ENCODE peak calls at places on chromosomes 12 and 14, in ten cellular contexts. M is thoracic aorta; B is heart right ventricle; U is H7; V is GM23338; C is IMR-90; R is CD8-positive, alpha-beta T cell; I is gastrocnemius medialis; D is Caco-2; P is heart left ventricle. S is an unnamed sample.

GRCh38 chr12:50196537-50196936 is 29.4 kb upstream of the CERS5 start:
- DNase-seq in P (no peak), U (no peak), I (no peak), D (no peak), R (no peak), M (no peak), B (no peak), V (no peak), C (no peak), S (no peak)

GRCh38 chr12:132711169-132711843 is 664 bp downstream of the PGAM5 start:
- DNase-seq in P (peak; percentile 63), B (no peak), M (no peak), V (peak; percentile 66), C (peak; percentile 23), D (peak; percentile 50), R (no peak), U (peak; percentile 89), I (no peak), S (peak; percentile 67)

GRCh38 chr12:109462868-109463692 is 14.0 kb downstream of the KCTD10 start:
- DNase-seq in M (peak; percentile 74), D (no peak), V (peak; percentile 66), P (peak; percentile 80), B (peak; percentile 71), U (peak; percentile 48), C (peak; percentile 98), R (no peak), I (peak; percentile 76), S (peak; percentile 96)

GRCh38 chr14:57833304-57833703 is 32.6 kb downstream of the SLC35F4 start:
- DNase-seq in U (no peak), R (no peak), V (no peak), B (no peak), P (no peak), M (peak; percentile 46), I (peak; percentile 52), C (peak; percentile 88), D (no peak), S (peak; percentile 97)

GRCh38 chr12:120100630-120101029 is 15.9 kb downstream of the RAB35 start:
- DNase-seq in U (peak; percentile 41), C (peak; percentile 58), P (peak; percentile 86), B (peak; percentile 78), V (no peak), R (no peak), I (peak; percentile 92), D (no peak), M (peak; percentile 64), S (peak; percentile 73)

GRCh38 chr12:82972624-82973023 is 285.9 kb downstream of the TMTC2 start:
- DNase-seq in D (no peak), P (no peak), C (no peak), V (no peak), R (no peak), U (no peak), M (no peak), I (no peak), B (no peak), S (no peak)

GRCh38 chr14:101062065-101062450 is 158.5 kb upstream of the RTL1 start:
- DNase-seq in P (peak; percentile 10), D (no peak), I (no peak), B (no peak), R (no peak), C (no peak), V (no peak), U (no peak), M (no peak), S (no peak)

GRCh38 chr12:59403259-59403932 is 192.4 kb upstream of the SLC16A7 start:
- DNase-seq in M (no peak), I (peak; percentile 12), B (no peak), U (peak; percentile 15), V (peak; percentile 81), P (no peak), D (peak; percentile 58), R (peak; percentile 1), C (peak; percentile 75), S (peak; percentile 77)

GRCh38 chr14:56650977-56651376 is 71.4 kb downstream of the TMEM260 start:
- DNase-seq in M (no peak), I (no peak), R (no peak), U (no peak), B (no peak), V (no peak), D (no peak), C (no peak), P (no peak), S (no peak)

GRCh38 chr12:2335517-2335916 is 282.7 kb downstream of the CACNA1C start:
- DNase-seq in I (no peak), R (no peak), B (no peak), V (no peak), M (no peak), P (no peak), D (no peak), U (no peak), C (peak; percentile 37), S (peak; percentile 28)

GRCh38 chr12:2338381-2338780 is 285.6 kb downstream of the CACNA1C start:
- DNase-seq in V (no peak), M (no peak), C (no peak), R (no peak), P (no peak), B (no peak), U (no peak), D (no peak), I (no peak), S (no peak)

GRCh38 chr12:2336409-2336829 is 283.6 kb downstream of the CACNA1C start:
- DNase-seq in B (no peak), P (no peak), I (peak; percentile 83), R (no peak), M (peak; percentile 51), C (peak; percentile 97), V (no peak), U (no peak), D (no peak), S (peak; percentile 96)

GRCh38 chr12:2339022-2339431 is 286.2 kb downstream of the CACNA1C start:
- DNase-seq in U (no peak), B (no peak), M (no peak), D (no peak), I (no peak), V (no peak), C (peak; percentile 96), P (no peak), R (no peak), S (peak; percentile 91)

DNA sequence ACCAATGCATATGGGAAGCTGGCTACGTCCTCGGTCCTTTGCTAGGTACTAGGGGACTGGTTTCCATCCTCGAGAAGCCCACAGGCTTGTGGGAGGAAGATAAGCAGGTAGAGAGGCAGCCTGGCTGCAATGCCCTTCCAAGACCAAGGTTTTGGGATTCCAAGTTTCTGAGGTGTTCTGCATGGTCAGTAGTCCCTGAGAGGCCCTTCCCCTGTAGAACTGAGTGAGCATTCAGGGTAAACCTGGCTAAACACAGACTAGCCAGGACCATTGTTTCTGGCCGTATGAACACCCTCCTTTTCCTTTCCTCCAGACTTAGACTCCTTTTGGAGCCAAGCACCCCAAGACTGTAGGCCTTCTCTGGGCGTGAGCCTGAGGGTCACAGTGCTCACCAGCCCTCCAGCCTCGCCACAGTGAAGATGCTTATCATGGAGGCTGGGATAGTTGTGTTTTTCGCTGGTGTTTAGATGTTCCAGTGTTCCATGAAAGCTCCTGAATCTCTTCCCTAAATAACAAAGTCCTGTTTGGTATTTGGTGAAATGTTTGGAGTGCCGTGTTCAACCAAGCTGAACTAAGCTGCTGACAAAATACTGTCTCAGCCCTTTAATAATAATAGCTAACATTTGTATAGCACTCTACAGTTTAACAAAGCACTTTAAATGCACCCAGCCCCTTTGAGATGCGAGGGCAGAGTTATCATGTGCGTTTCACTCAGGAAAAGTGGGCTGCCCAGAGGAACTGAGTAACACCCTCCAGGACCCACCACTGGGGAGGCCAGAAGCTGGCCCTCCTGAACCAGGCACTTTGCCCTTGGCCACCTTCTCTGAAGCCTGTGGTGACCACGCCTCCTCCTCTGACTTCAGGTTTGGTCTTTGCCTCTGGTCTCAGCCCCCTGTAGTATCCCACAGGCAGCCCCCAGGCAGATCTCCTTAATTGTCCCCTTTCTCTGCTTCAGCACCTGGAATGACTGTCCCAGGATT is 284.5 kb downstream of the CACNA1C start:
- DNase-seq in C (no peak), D (no peak), V (no peak), P (no peak), I (no peak), R (no peak), M (no peak), B (no peak), U (no peak), S (no peak)
- H3K4me3 ChIP-seq in C (no peak overlapping the region), D (no peak overlapping the region), V (no peak overlapping the region), P (no peak overlapping the region), I (no peak overlapping the region), R (no peak overlapping the region), M (no peak overlapping the region), B (no peak overlapping the region), U (no peak overlapping the region), S (peak overlapping the region; percentile 19)

DNA sequence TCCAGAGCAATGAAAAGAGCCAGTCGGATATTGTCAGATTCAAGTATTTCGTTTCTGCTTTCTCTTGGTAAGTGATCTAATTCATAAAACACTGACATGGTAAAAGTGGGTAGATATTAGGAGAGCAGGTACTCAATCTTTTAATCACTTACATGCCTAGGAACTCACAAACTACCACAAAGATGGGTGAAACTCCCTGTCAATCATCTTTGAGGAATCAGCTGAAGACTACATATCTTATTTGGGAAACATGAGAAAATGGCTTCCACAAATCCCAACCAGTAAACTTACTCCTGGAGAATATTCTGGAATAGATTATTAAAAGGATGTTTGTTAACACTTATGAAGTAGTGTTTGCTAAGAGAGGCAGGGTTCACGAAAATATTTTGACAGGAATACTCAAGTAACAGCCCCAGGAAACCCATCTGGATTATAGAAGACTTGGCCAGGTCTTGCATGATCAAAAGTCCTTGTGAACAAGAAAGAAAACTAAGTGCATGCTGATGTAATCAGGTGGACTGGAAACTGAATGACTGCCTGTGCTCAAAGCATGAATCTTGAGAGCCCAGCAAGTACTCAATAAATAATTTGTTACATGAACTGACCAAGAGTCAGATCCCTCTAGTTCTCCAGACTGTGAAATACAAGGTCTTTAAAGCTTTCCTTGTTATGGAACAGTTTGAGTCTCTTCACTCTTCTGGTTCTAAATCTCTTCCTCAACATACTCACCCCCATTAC is 15.5 kb downstream of the CNIH1 start:
- DNase-seq in P (no peak), M (no peak), U (no peak), D (no peak), B (no peak), I (no peak), R (no peak), V (no peak), C (no peak), S (no peak)
- H3K4me3 ChIP-seq in P (no peak overlapping the region), M (no peak overlapping the region), U (no peak overlapping the region), D (no peak overlapping the region), B (no peak overlapping the region), I (no peak overlapping the region), R (no peak overlapping the region), V (no peak overlapping the region), C (no peak overlapping the region), S (no peak overlapping the region)

GRCh38 chr12:54412786-54413185 is 6.3 kb downstream of the ITGA5 start:
- DNase-seq in M (no peak), I (no peak), D (no peak), B (no peak), U (no peak), P (peak; percentile 44), C (no peak), R (no peak), V (no peak), S (peak; percentile 42)
- H3K4me3 ChIP-seq in M (peak overlapping the region; percentile 100), I (peak overlapping the region; percentile 35), D (no peak overlapping the region), B (peak overlapping the region; percentile 3), U (no peak overlapping the region), P (no peak overlapping the region), C (no peak overlapping the region), R (peak overlapping the region; percentile 82), V (no peak overlapping the region), S (peak overlapping the region; percentile 57)

DNA sequence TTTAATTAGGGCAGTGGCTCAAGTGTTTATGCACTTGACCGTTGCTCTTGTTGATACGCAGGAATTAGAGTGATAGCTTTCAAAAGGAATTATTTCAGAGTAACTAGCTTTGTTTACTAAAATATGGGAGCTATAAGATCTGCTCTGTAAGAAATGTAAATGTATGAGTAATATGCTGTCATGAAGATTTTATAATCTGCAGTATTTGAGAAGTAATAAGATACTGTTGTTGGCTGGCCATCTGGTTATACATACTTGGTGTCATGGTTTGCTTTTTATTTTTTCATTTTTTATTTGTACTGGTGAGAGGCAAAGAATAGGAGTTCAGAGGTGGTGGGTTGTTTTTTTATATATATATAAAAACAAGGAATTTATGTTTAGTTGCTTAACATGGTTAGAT is 58.5 kb downstream of the PLXNC1 start:
- DNase-seq in V (no peak), C (no peak), M (no peak), U (no peak), B (no peak), I (no peak), D (no peak), P (no peak), R (no peak), S (no peak)
- H3K4me3 ChIP-seq in V (no peak overlapping the region), C (no peak overlapping the region), M (no peak overlapping the region), U (no peak overlapping the region), B (no peak overlapping the region), I (no peak overlapping the region), D (no peak overlapping the region), P (no peak overlapping the region), R (no peak overlapping the region), S (no peak overlapping the region)

S was measured in GM23248.